ENCODE peak calls at places on chromosomes 16 and 17, in four cellular contexts. M, X, Q and H are unnamed samples.

GRCh38 chr17:12512712-12513355 is 152.9 kb upstream of the MYOCD start:
- DNase-seq in M (no peak), X (no peak), Q (no peak), H (no peak)

GRCh38 chr17:76252040-76252954 is 12.0 kb upstream of the RNF157 start:
- DNase-seq in M (peak), X (peak), Q (peak), H (no peak)

GRCh38 chr17:32882029-32882428 is 5.1 kb upstream of the MYO1D start:
- DNase-seq in M (no peak), X (no peak), Q (no peak), H (no peak)

GRCh38 chr16:67451704-67452435 is 20.9 kb downstream of the HSD11B2 start:
- DNase-seq in M (no peak), X (peak), Q (no peak), H (no peak)

GRCh38 chr17:66661411-66661843 is 173.5 kb upstream of the CACNG5 start:
- DNase-seq in M (no peak), X (no peak), Q (no peak), H (no peak)

GRCh38 chr17:68622423-68622822 is 21.3 kb upstream of the FAM20A start:
- DNase-seq in M (no peak), X (no peak), Q (no peak), H (no peak)

GRCh38 chr16:57818377-57819055 is 16.2 kb upstream of the KIFC3 start:
- DNase-seq in M (no peak), X (peak), Q (no peak), H (no peak)

GRCh38 chr17:50861822-50862528 is 4.2 kb downstream of the TOB1 start:
- DNase-seq in M (no peak), X (no peak), Q (no peak), H (no peak)

GRCh38 chr16:30813821-30814189 is 26.8 kb upstream of the ZNF629 start:
- DNase-seq in M (no peak), X (no peak), Q (no peak), H (no peak)

GRCh38 chr17:64411999-64412771 is 21.5 kb upstream of the PECAM1 start:
- DNase-seq in M (peak), X (peak), Q (peak), H (no peak)

GRCh38 chr16:87790278-87791023 is 24.7 kb upstream of the KLHDC4 start:
- DNase-seq in M (no peak), X (peak), Q (no peak), H (no peak)

GRCh38 chr16:14405611-14406537 is 224.2 kb downstream of the PARN start:
- DNase-seq in M (no peak), X (no peak), Q (no peak), H (peak)

GRCh38 chr17:72176516-72176851 is 55.7 kb downstream of the SOX9 start:
- DNase-seq in M (no peak), X (no peak), Q (no peak), H (no peak)

GRCh38 chr16:65525743-65526142 is 403.9 kb upstream of the CDH11 start:
- DNase-seq in M (no peak), X (no peak), Q (no peak), H (no peak)

GRCh38 chr16:87344931-87345631 is 27.9 kb upstream of the C16orf95 start:
- DNase-seq in M (no peak), X (no peak), Q (peak), H (no peak)

GRCh38 chr16:19810817-19811731 is 73.6 kb downstream of the GPRC5B start:
- DNase-seq in M (no peak), X (no peak), Q (no peak), H (no peak)

GRCh38 chr16:85583491-85584181 is 29.5 kb upstream of the GSE1 start:
- DNase-seq in M (no peak), X (no peak), Q (no peak), H (no peak)

GRCh38 chr17:57751348-57751970 is 6.4 kb upstream of the CCDC182 start:
- DNase-seq in M (no peak), X (no peak), Q (no peak), H (no peak)

GRCh38 chr16:30183961-30184429 is 593 bp downstream of the CORO1A start:
- DNase-seq in M (peak), X (peak), Q (peak), H (peak)

GRCh38 chr17:20191066-20191465 is 181.9 kb downstream of the SPECC1 start:
- DNase-seq in M (no peak), X (no peak), Q (no peak), H (no peak)

GRCh38 chr17:50266384-50267073 is 7.7 kb upstream of the TMEM92 start:
- DNase-seq in M (no peak), X (peak), Q (peak), H (no peak)

GRCh38 chr17:17313350-17313991 is 10.3 kb downstream of the NT5M start:
- DNase-seq in M (no peak), X (peak), Q (peak), H (no peak)

GRCh38 chr17:39110435-39111136 is 40.9 kb downstream of the PLXDC1 start:
- DNase-seq in M (no peak), X (peak), Q (no peak), H (no peak)

GRCh38 chr17:31596382-31597323 is 205.2 kb downstream of the RAB11FIP4 start:
- DNase-seq in M (peak), X (peak), Q (peak), H (no peak)

GRCh38 chr17:8249621-8250020 is 532 bp downstream of the PFAS start:
- DNase-seq in M (no peak), X (no peak), Q (no peak), H (peak)

GRCh38 chr16:967546-968295 is 3.1 kb downstream of the LMF1 start:
- DNase-seq in M (no peak), X (no peak), Q (no peak), H (no peak)

GRCh38 chr16:12661656-12662172 is 142.0 kb downstream of the CPPED1 start:
- DNase-seq in M (peak), X (no peak), Q (no peak), H (peak)

GRCh38 chr17:10127819-10128375 is 70.5 kb downstream of the GAS7 start:
- DNase-seq in M (no peak), X (peak), Q (peak), H (no peak)

GRCh38 chr17:46841561-46842379 is 9.6 kb upstream of the WNT9B start:
- DNase-seq in M (no peak), X (no peak), Q (no peak), H (no peak)

GRCh38 chr16:81767987-81768592 is 11.0 kb upstream of the PLCG2 start:
- DNase-seq in M (no peak), X (peak), Q (no peak), H (no peak)

GRCh38 chr16:59611556-59611955 is 877.4 kb upstream of the GOT2 start:
- DNase-seq in M (no peak), X (no peak), Q (no peak), H (no peak)

GRCh38 chr17:17783121-17783824 is 53.5 kb downstream of the SREBF1 start:
- DNase-seq in M (no peak), X (peak), Q (no peak), H (no peak)